ENCODE peak calls at places on chromosomes 16 and 17, in seven cellular contexts. One of them, this sample, is unnamed.

GRCh38 chr17:74497471-74497870 is 31.0 kb downstream of the CD300A start:
- DNase-seq in AG10803: no peak
- DNase-seq in cardiac fibroblast: no peak
- DNase-seq in thoracic aorta: no peak
- DNase-seq in neural progenitor cell: no peak
- DNase-seq in A549: no peak
- DNase-seq in activated B cell treated with CpG ODN at 0.5 μM for 24 hours: no peak
- DNase-seq in this sample: no peak

GRCh38 chr16:85899444-85899843 is 482 bp downstream of the IRF8 start:
- DNase-seq in AG10803: no peak
- DNase-seq in cardiac fibroblast: no peak
- DNase-seq in thoracic aorta: no peak
- DNase-seq in neural progenitor cell: no peak
- DNase-seq in A549: no peak
- DNase-seq in activated B cell treated with CpG ODN at 0.5 μM for 24 hours: no peak
- DNase-seq in this sample: no peak

GRCh38 chr16:63808730-63809129 is 1313.1 kb downstream of the CDH11 start:
- DNase-seq in AG10803: no peak
- DNase-seq in cardiac fibroblast: no peak
- DNase-seq in thoracic aorta: no peak
- DNase-seq in neural progenitor cell: no peak
- DNase-seq in A549: no peak
- DNase-seq in activated B cell treated with CpG ODN at 0.5 μM for 24 hours: no peak
- DNase-seq in this sample: no peak

GRCh38 chr17:11925271-11926021 is 71.8 kb downstream of the ZNF18 start:
- DNase-seq in AG10803: no peak
- DNase-seq in cardiac fibroblast: no peak
- DNase-seq in thoracic aorta: no peak
- DNase-seq in neural progenitor cell: no peak
- DNase-seq in A549: no peak
- DNase-seq in activated B cell treated with CpG ODN at 0.5 μM for 24 hours: no peak
- DNase-seq in this sample: no peak

GRCh38 chr17:14595656-14596055 is 294.8 kb downstream of the HS3ST3B1 start:
- DNase-seq in AG10803: no peak
- DNase-seq in cardiac fibroblast: no peak
- DNase-seq in thoracic aorta: no peak
- DNase-seq in neural progenitor cell: no peak
- DNase-seq in A549: no peak
- DNase-seq in activated B cell treated with CpG ODN at 0.5 μM for 24 hours: no peak
- DNase-seq in this sample: no peak

GRCh38 chr16:4089811-4090293 is 26.4 kb downstream of the ADCY9 start:
- DNase-seq in AG10803: no peak
- DNase-seq in cardiac fibroblast: no peak
- DNase-seq in thoracic aorta: no peak
- DNase-seq in neural progenitor cell: peak
- DNase-seq in A549: no peak
- DNase-seq in activated B cell treated with CpG ODN at 0.5 μM for 24 hours: no peak
- DNase-seq in this sample: no peak

GRCh38 chr16:21684199-21684598 is 20.4 kb downstream of the OTOA start:
- DNase-seq in AG10803: no peak
- DNase-seq in cardiac fibroblast: no peak
- DNase-seq in thoracic aorta: no peak
- DNase-seq in neural progenitor cell: peak
- DNase-seq in A549: no peak
- DNase-seq in activated B cell treated with CpG ODN at 0.5 μM for 24 hours: no peak
- DNase-seq in this sample: no peak

GRCh38 chr17:50270430-50271172 is 3.7 kb upstream of the TMEM92 start:
- DNase-seq in AG10803: peak
- DNase-seq in cardiac fibroblast: peak
- DNase-seq in thoracic aorta: no peak
- DNase-seq in neural progenitor cell: peak
- DNase-seq in A549: no peak
- DNase-seq in activated B cell treated with CpG ODN at 0.5 μM for 24 hours: peak
- DNase-seq in this sample: no peak

GRCh38 chr17:45813051-45813731 is 29.1 kb downstream of the CRHR1 start:
- DNase-seq in AG10803: no peak
- DNase-seq in cardiac fibroblast: peak
- DNase-seq in thoracic aorta: no peak
- DNase-seq in neural progenitor cell: peak
- DNase-seq in A549: no peak
- DNase-seq in activated B cell treated with CpG ODN at 0.5 μM for 24 hours: no peak
- DNase-seq in this sample: peak

GRCh38 chr16:66970775-66971725 is 10.0 kb downstream of the CES3 start:
- DNase-seq in AG10803: no peak
- DNase-seq in cardiac fibroblast: no peak
- DNase-seq in thoracic aorta: no peak
- DNase-seq in neural progenitor cell: no peak
- DNase-seq in A549: no peak
- DNase-seq in activated B cell treated with CpG ODN at 0.5 μM for 24 hours: no peak
- DNase-seq in this sample: no peak

GRCh38 chr17:65855245-65855644 is 293.8 kb upstream of the AXIN2 start:
- DNase-seq in AG10803: peak
- DNase-seq in cardiac fibroblast: peak
- DNase-seq in thoracic aorta: no peak
- DNase-seq in neural progenitor cell: no peak
- DNase-seq in A549: peak
- DNase-seq in activated B cell treated with CpG ODN at 0.5 μM for 24 hours: no peak
- DNase-seq in this sample: no peak

GRCh38 chr17:17447264-17447663 is 29.5 kb upstream of the MED9 start:
- DNase-seq in AG10803: no peak
- DNase-seq in cardiac fibroblast: no peak
- DNase-seq in thoracic aorta: no peak
- DNase-seq in neural progenitor cell: no peak
- DNase-seq in A549: no peak
- DNase-seq in activated B cell treated with CpG ODN at 0.5 μM for 24 hours: no peak
- DNase-seq in this sample: no peak

GRCh38 chr16:3089717-3090592 is 9.1 kb downstream of the ZSCAN10 start:
- DNase-seq in AG10803: no peak
- DNase-seq in cardiac fibroblast: no peak
- DNase-seq in thoracic aorta: no peak
- DNase-seq in neural progenitor cell: no peak
- DNase-seq in A549: no peak
- DNase-seq in activated B cell treated with CpG ODN at 0.5 μM for 24 hours: no peak
- DNase-seq in this sample: no peak

GRCh38 chr17:57589151-57590034 is 155.7 kb downstream of the CCDC182 start:
- DNase-seq in AG10803: peak
- DNase-seq in cardiac fibroblast: no peak
- DNase-seq in thoracic aorta: no peak
- DNase-seq in neural progenitor cell: no peak
- DNase-seq in A549: no peak
- DNase-seq in activated B cell treated with CpG ODN at 0.5 μM for 24 hours: no peak
- DNase-seq in this sample: no peak

GRCh38 chr16:79605999-79606398 is 5.5 kb upstream of the MAF start:
- DNase-seq in AG10803: no peak
- DNase-seq in cardiac fibroblast: no peak
- DNase-seq in thoracic aorta: no peak
- DNase-seq in neural progenitor cell: peak
- DNase-seq in A549: peak
- DNase-seq in activated B cell treated with CpG ODN at 0.5 μM for 24 hours: no peak
- DNase-seq in this sample: no peak

DNA sequence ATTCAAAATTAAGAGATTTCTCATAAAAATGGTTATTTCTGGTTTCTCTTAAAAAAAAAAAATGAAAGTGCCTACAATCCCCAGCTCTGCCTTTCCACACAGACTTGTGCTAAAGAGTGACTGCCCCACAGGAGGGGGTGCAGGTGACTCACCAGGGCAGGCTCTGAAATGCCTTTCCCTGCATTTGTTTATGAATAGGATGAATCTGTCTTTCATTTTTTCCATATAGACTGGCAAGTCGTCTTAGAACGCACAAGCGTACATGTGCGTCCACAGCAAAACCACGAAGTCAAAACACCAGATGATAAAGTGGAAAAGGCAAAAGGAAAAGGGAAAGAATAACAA is 271.6 kb downstream of the PHKB start:
- DNase-seq in AG10803: peak
- DNase-seq in cardiac fibroblast: peak
- DNase-seq in thoracic aorta: no peak
- DNase-seq in neural progenitor cell: no peak
- DNase-seq in A549: peak
- DNase-seq in activated B cell treated with CpG ODN at 0.5 μM for 24 hours: no peak
- DNase-seq in this sample: no peak
- TF ChIP-seq CTCF in AG10803: no peak
- TF ChIP-seq CTCF in cardiac fibroblast: no peak
- TF ChIP-seq CTCF in thoracic aorta: no peak
- TF ChIP-seq CTCF in neural progenitor cell: no peak
- TF ChIP-seq CTCF in A549: no peak
- TF ChIP-seq CTCF in activated B cell treated with CpG ODN at 0.5 μM for 24 hours: no peak
- TF ChIP-seq CTCF in this sample: no peak

GRCh38 chr17:39753514-39754160 is 15.9 kb downstream of the GRB7 start:
- DNase-seq in AG10803: no peak
- DNase-seq in cardiac fibroblast: no peak
- DNase-seq in thoracic aorta: no peak
- DNase-seq in neural progenitor cell: peak
- DNase-seq in A549: no peak
- DNase-seq in activated B cell treated with CpG ODN at 0.5 μM for 24 hours: peak
- DNase-seq in this sample: peak
- TF ChIP-seq CTCF in AG10803: no peak
- TF ChIP-seq CTCF in cardiac fibroblast: no peak
- TF ChIP-seq CTCF in thoracic aorta: no peak
- TF ChIP-seq CTCF in neural progenitor cell: no peak
- TF ChIP-seq CTCF in A549: no peak
- TF ChIP-seq CTCF in activated B cell treated with CpG ODN at 0.5 μM for 24 hours: no peak
- TF ChIP-seq CTCF in this sample: no peak

GRCh38 chr17:3851461-3852100 is 5.5 kb upstream of the NCBP3 start:
- DNase-seq in AG10803: no peak
- DNase-seq in cardiac fibroblast: no peak
- DNase-seq in thoracic aorta: no peak
- DNase-seq in neural progenitor cell: no peak
- DNase-seq in A549: no peak
- DNase-seq in activated B cell treated with CpG ODN at 0.5 μM for 24 hours: no peak
- DNase-seq in this sample: no peak
- TF ChIP-seq CTCF in AG10803: no peak
- TF ChIP-seq CTCF in cardiac fibroblast: no peak
- TF ChIP-seq CTCF in thoracic aorta: no peak
- TF ChIP-seq CTCF in neural progenitor cell: no peak
- TF ChIP-seq CTCF in A549: no peak
- TF ChIP-seq CTCF in activated B cell treated with CpG ODN at 0.5 μM for 24 hours: no peak
- TF ChIP-seq CTCF in this sample: no peak

GRCh38 chr16:15457958-15458357 is 23.6 kb downstream of the BMERB1 start:
- DNase-seq in AG10803: no peak
- DNase-seq in cardiac fibroblast: no peak
- DNase-seq in thoracic aorta: no peak
- DNase-seq in neural progenitor cell: no peak
- DNase-seq in A549: no peak
- DNase-seq in activated B cell treated with CpG ODN at 0.5 μM for 24 hours: no peak
- DNase-seq in this sample: no peak
- TF ChIP-seq CTCF in AG10803: no peak
- TF ChIP-seq CTCF in cardiac fibroblast: no peak
- TF ChIP-seq CTCF in thoracic aorta: no peak
- TF ChIP-seq CTCF in neural progenitor cell: no peak
- TF ChIP-seq CTCF in A549: no peak
- TF ChIP-seq CTCF in activated B cell treated with CpG ODN at 0.5 μM for 24 hours: no peak
- TF ChIP-seq CTCF in this sample: no peak

GRCh38 chr17:79924639-79924976 is 85.4 kb upstream of the CBX4 start:
- DNase-seq in AG10803: no peak
- DNase-seq in cardiac fibroblast: no peak
- DNase-seq in thoracic aorta: no peak
- DNase-seq in neural progenitor cell: no peak
- DNase-seq in A549: no peak
- DNase-seq in activated B cell treated with CpG ODN at 0.5 μM for 24 hours: no peak
- DNase-seq in this sample: no peak
- TF ChIP-seq CTCF in AG10803: no peak
- TF ChIP-seq CTCF in cardiac fibroblast: no peak
- TF ChIP-seq CTCF in thoracic aorta: no peak
- TF ChIP-seq CTCF in neural progenitor cell: no peak
- TF ChIP-seq CTCF in A549: no peak
- TF ChIP-seq CTCF in activated B cell treated with CpG ODN at 0.5 μM for 24 hours: no peak
- TF ChIP-seq CTCF in this sample: peak

GRCh38 chr16:9048302-9048700 is 43.1 kb upstream of the HAPSTR1 start:
- DNase-seq in AG10803: no peak
- DNase-seq in cardiac fibroblast: peak
- DNase-seq in thoracic aorta: no peak
- DNase-seq in neural progenitor cell: no peak
- DNase-seq in A549: no peak
- DNase-seq in activated B cell treated with CpG ODN at 0.5 μM for 24 hours: no peak
- DNase-seq in this sample: no peak

GRCh38 chr16:9047689-9048301 is 43.6 kb upstream of the HAPSTR1 start:
- DNase-seq in AG10803: peak
- DNase-seq in cardiac fibroblast: peak
- DNase-seq in thoracic aorta: peak
- DNase-seq in neural progenitor cell: peak
- DNase-seq in A549: peak
- DNase-seq in activated B cell treated with CpG ODN at 0.5 μM for 24 hours: no peak
- DNase-seq in this sample: peak

GRCh38 chr16:9053006-9053601 is 38.3 kb upstream of the HAPSTR1 start:
- DNase-seq in AG10803: peak
- DNase-seq in cardiac fibroblast: peak
- DNase-seq in thoracic aorta: peak
- DNase-seq in neural progenitor cell: peak
- DNase-seq in A549: peak
- DNase-seq in activated B cell treated with CpG ODN at 0.5 μM for 24 hours: no peak
- DNase-seq in this sample: peak

GRCh38 chr16:9049241-9049640 is 42.2 kb upstream of the HAPSTR1 start:
- DNase-seq in AG10803: peak
- DNase-seq in cardiac fibroblast: peak
- DNase-seq in thoracic aorta: no peak
- DNase-seq in neural progenitor cell: no peak
- DNase-seq in A549: no peak
- DNase-seq in activated B cell treated with CpG ODN at 0.5 μM for 24 hours: no peak
- DNase-seq in this sample: no peak

GRCh38 chr16:9050102-9050830 is 41.2 kb upstream of the HAPSTR1 start:
- DNase-seq in AG10803: no peak
- DNase-seq in cardiac fibroblast: peak
- DNase-seq in thoracic aorta: no peak
- DNase-seq in neural progenitor cell: peak
- DNase-seq in A549: no peak
- DNase-seq in activated B cell treated with CpG ODN at 0.5 μM for 24 hours: no peak
- DNase-seq in this sample: peak
- TF ChIP-seq CTCF in AG10803: peak
- TF ChIP-seq CTCF in cardiac fibroblast: peak
- TF ChIP-seq CTCF in thoracic aorta: no peak
- TF ChIP-seq CTCF in neural progenitor cell: peak
- TF ChIP-seq CTCF in A549: peak
- TF ChIP-seq CTCF in activated B cell treated with CpG ODN at 0.5 μM for 24 hours: no peak
- TF ChIP-seq CTCF in this sample: peak